ENCODE peak calls at places on chromosomes 4 and X, in six cellular contexts. K is Ammon's horn, Q is upper lobe of left lung, V is germinal center, Y is activated T-helper 1 cell treated with Interleukin-2 at 50 U/mL for 16 hours, X is D341Med. R is an unnamed sample.

GRCh38 chr4:20598626-20599025 is 101.6 kb upstream of the PACRGL start:
- DNase-seq in K (no peak), Q (no peak), Y (no peak), V (no peak), X (no peak), R (no peak)

GRCh38 chrX:72079607-72080006 is 52.1 kb downstream of the RTL5 start:
- DNase-seq in V (no peak), K (no peak), Q (no peak), Y (no peak), X (no peak), R (no peak)

GRCh38 chr4:7256989-7257810 is 64.9 kb downstream of the SORCS2 start:
- DNase-seq in X (no peak), Q (no peak), K (no peak), V (no peak), Y (no peak), R (no peak)

GRCh38 chr4:161320377-161320776 is 843.4 kb downstream of the FSTL5 start:
- DNase-seq in K (no peak), Q (no peak), Y (no peak), V (no peak), X (peak), R (no peak)

GRCh38 chrX:130393451-130394074 is 8.1 kb upstream of the GPR119 start:
- DNase-seq in K (peak), Y (no peak), Q (no peak), V (peak), X (peak), R (no peak)

GRCh38 chr4:140343303-140343702 is 30.1 kb upstream of the SCOC start:
- DNase-seq in Q (peak), K (no peak), V (no peak), X (no peak), Y (no peak), R (no peak)

GRCh38 chr4:117093581-117093980 is 8.2 kb upstream of the TRAM1L1 start:
- DNase-seq in Q (no peak), X (no peak), K (no peak), Y (no peak), V (no peak), R (no peak)

GRCh38 chr4:102234243-102234838 is 110.9 kb downstream of the SLC39A8 start:
- DNase-seq in Y (no peak), X (no peak), K (no peak), Q (peak), V (no peak), R (no peak)

GRCh38 chrX:140817943-140818342 is 108.4 kb downstream of the LINC00632 start:
- DNase-seq in Y (no peak), K (no peak), X (no peak), V (peak), Q (no peak), R (no peak)

GRCh38 chr4:82797591-82798081 is 960 bp downstream of the SCD5 start:
- DNase-seq in X (peak), K (no peak), V (no peak), Y (no peak), Q (peak), R (peak)

GRCh38 chrX:37834937-37835336 is 12.4 kb downstream of the DYNLT3 start:
- DNase-seq in V (no peak), X (no peak), K (peak), Y (no peak), Q (no peak), R (no peak)

GRCh38 chr4:40333921-40334352 is 1.2 kb upstream of the CHRNA9 start:
- DNase-seq in Q (no peak), K (peak), X (no peak), Y (no peak), V (no peak), R (no peak)

GRCh38 chr4:52983563-52984303 is 121.6 kb downstream of the RASL11B start:
- DNase-seq in X (no peak), V (peak), K (peak), Y (no peak), Q (no peak), R (no peak)

GRCh38 chrX:99371976-99372595 is 1038.0 kb downstream of the PCDH19 start:
- DNase-seq in X (no peak), Q (peak), Y (no peak), K (no peak), V (no peak), R (no peak)

GRCh38 chr4:79700356-79700755 is 292.3 kb upstream of the GK2 start:
- DNase-seq in Y (no peak), X (no peak), Q (no peak), K (no peak), V (no peak), R (no peak)

GRCh38 chr4:99712099-99712498 is 54.5 kb upstream of the C4orf54 start:
- DNase-seq in X (no peak), K (no peak), V (no peak), Q (no peak), Y (no peak), R (no peak)

GRCh38 chr4:168126952-168127351 is 34.6 kb downstream of the ANXA10 start:
- DNase-seq in X (no peak), V (no peak), K (no peak), Q (no peak), Y (no peak), R (no peak)

GRCh38 chrX:3713225-3713936 is at the start of gene PRKX:
- DNase-seq in X (peak), V (peak), K (peak), Y (peak), Q (peak), R (peak)

GRCh38 chr4:108036252-108036651 is 46.6 kb downstream of the HADH start:
- DNase-seq in Q (no peak), X (no peak), Y (peak), V (peak), K (no peak), R (no peak)

GRCh38 chr4:114082348-114082747 is 102.9 kb upstream of the ARSJ start:
- DNase-seq in K (no peak), V (no peak), Y (no peak), X (no peak), Q (no peak), R (no peak)

GRCh38 chr4:187555174-187555573 is 440.4 kb upstream of the ZFP42 start:
- DNase-seq in X (no peak), K (no peak), Y (no peak), Q (no peak), V (no peak), R (no peak)

GRCh38 chrX:108261541-108262218 is 170.1 kb downstream of the ATG4A start:
- DNase-seq in V (no peak), Y (no peak), Q (no peak), K (no peak), X (no peak), R (no peak)

GRCh38 chrX:38968344-38968743 is 167.1 kb downstream of the MID1IP1 start:
- DNase-seq in Y (no peak), K (no peak), Q (no peak), X (no peak), V (no peak), R (no peak)

R was measured in natural killer cell.